ENCODE peak calls at places on chromosome 1, in ten cellular contexts. L is astrocyte; V is NT2/D1; G is lung; K is transverse colon; E is CD8-positive, alpha-beta T cell; W is pancreas; S is ovary; O is left lung; D is neuronal stem cell. N is an unnamed sample. For H3K4me1, the result is how much of the 10 kb centered on the place peaks cover.

GRCh38 chr1:180270767-180271639 is 40.9 kb downstream of the LHX4 start:
- DNase-seq in L (peak), V (no peak), G (no peak), K (peak), E (no peak), W (no peak), S (peak), O (no peak), D (no peak), N (no peak)

GRCh38 chr1:246161626-246162025 is 345.5 kb downstream of the SMYD3 start:
- DNase-seq in L (peak), V (no peak), G (no peak), K (no peak), E (no peak), W (no peak), S (no peak), O (no peak), D (no peak), N (no peak)

GRCh38 chr1:43706598-43707190 is 642 bp upstream of the ST3GAL3 start:
- DNase-seq in L (no peak), V (peak), G (no peak), K (peak), E (peak), W (no peak), S (no peak), O (no peak), D (peak), N (no peak)

GRCh38 chr1:171532520-171532919 is 47.2 kb downstream of the PRRC2C start:
- DNase-seq in L (no peak), V (no peak), G (no peak), K (no peak), E (no peak), W (no peak), S (no peak), O (no peak), D (no peak), N (no peak)

GRCh38 chr1:113197662-113198330 is 124.8 kb downstream of the LRIG2 start:
- DNase-seq in L (no peak), V (no peak), G (no peak), K (no peak), E (no peak), W (no peak), S (no peak), O (no peak), D (no peak), N (no peak)

GRCh38 chr1:164721037-164721496 is 162.1 kb downstream of the PBX1 start:
- DNase-seq in L (no peak), V (no peak), G (no peak), K (no peak), E (no peak), W (no peak), S (no peak), O (no peak), D (no peak), N (no peak)

GRCh38 chr1:173344034-173344743 is 132.9 kb upstream of the PRDX6 start:
- DNase-seq in L (no peak), V (no peak), G (no peak), K (no peak), E (no peak), W (no peak), S (no peak), O (no peak), D (no peak), N (no peak)

GRCh38 chr1:12001249-12001917 is 17.9 kb upstream of the MIIP start:
- DNase-seq in L (no peak), V (peak), G (peak), K (no peak), E (no peak), W (no peak), S (no peak), O (no peak), D (peak), N (no peak)

GRCh38 chr1:109891930-109892329 is 18.7 kb upstream of the CSF1 start:
- DNase-seq in L (no peak), V (no peak), G (no peak), K (no peak), E (no peak), W (no peak), S (no peak), O (no peak), D (no peak), N (no peak)

GRCh38 chr1:226816585-226816984 is 53.8 kb upstream of the PSEN2 start:
- DNase-seq in L (peak), V (no peak), G (no peak), K (no peak), E (no peak), W (no peak), S (no peak), O (no peak), D (no peak), N (no peak)

GRCh38 chr1:208880433-208881100 is 636.4 kb upstream of the PLXNA2 start:
- DNase-seq in L (peak), V (no peak), G (no peak), K (no peak), E (no peak), W (no peak), S (no peak), O (no peak), D (no peak), N (no peak)

GRCh38 chr1:10803971-10804820 is 7.8 kb upstream of the CASZ1 start:
- DNase-seq in L (no peak), V (no peak), G (peak), K (peak), E (no peak), W (no peak), S (no peak), O (peak), D (no peak), N (no peak)

GRCh38 chr1:236063551-236063918 is 1.4 kb downstream of the NID1 start:
- DNase-seq in L (no peak), V (no peak), G (no peak), K (no peak), E (no peak), W (no peak), S (no peak), O (no peak), D (no peak), N (no peak)
- H3K4me3 ChIP-seq in L (peak), V (peak), G (peak), K (peak), E (no peak), W (peak), S (peak), O (peak), D (peak), N (no peak)

DNA sequence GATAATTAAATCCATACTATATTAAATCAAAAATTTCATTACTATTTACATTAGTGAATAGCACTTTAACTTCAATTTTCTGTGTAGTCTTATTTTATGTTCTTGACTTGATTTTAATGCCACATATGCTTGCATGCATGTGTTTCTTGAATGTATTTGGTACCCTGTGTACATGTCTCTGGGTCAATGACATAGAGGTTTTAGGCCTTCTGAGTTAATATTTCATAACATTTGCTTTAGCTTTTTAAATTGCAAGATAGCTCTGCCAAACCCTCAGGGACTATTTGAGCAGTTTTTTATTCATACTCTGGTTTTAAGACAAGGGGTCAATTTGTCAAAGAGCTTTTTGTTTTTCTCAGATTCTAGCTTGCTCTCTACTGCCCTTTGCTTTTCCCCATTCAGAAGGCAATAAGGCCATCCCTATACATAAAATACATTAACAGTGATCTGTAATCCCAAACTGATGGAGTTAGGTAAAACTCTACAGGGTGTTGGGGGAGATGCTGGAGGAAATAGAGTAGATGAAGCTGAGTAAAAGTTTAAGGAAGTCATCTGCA is 5.0 kb downstream of the MLLT11 start:
- DNase-seq in L (no peak), V (no peak), G (no peak), K (no peak), E (no peak), W (no peak), S (no peak), O (no peak), D (no peak), N (no peak)
- H3K4me1 ChIP-seq in L (under half), V (under half), G (under half), K (under half), E (under half), W (under half), S (under half), O (under half), D (under half), N (under half)

GRCh38 chr1:220798338-220798737 is 11.6 kb downstream of the MTARC1 start:
- DNase-seq in L (no peak), V (no peak), G (no peak), K (no peak), E (no peak), W (no peak), S (no peak), O (no peak), D (no peak), N (no peak)
- H3K4me3 ChIP-seq in L (no peak), V (no peak), G (no peak), K (no peak), E (no peak), W (no peak), S (no peak), O (no peak), D (no peak), N (no peak)

GRCh38 chr1:150574260-150575071 is 4.9 kb downstream of the MCL1 start:
- DNase-seq in L (no peak), V (no peak), G (no peak), K (no peak), E (no peak), W (no peak), S (no peak), O (no peak), D (no peak), N (no peak)
- H3K4me1 ChIP-seq in L (under half), V (under half), G (under half), K (half or more), E (under half), W (under half), S (under half), O (under half), D (under half), N (under half)

GRCh38 chr1:92484171-92484471 is 2.6 kb downstream of the GFI1 start:
- DNase-seq in L (no peak), V (no peak), G (no peak), K (no peak), E (no peak), W (no peak), S (no peak), O (no peak), D (no peak), N (no peak)
- H3K4me3 ChIP-seq in L (no peak), V (peak), G (no peak), K (no peak), E (peak), W (peak), S (peak), O (peak), D (no peak), N (peak)

GRCh38 chr1:234923626-234924025 is 205.0 kb downstream of the TOMM20 start:
- DNase-seq in L (no peak), V (no peak), G (no peak), K (no peak), E (no peak), W (peak), S (no peak), O (no peak), D (no peak), N (no peak)

GRCh38 chr1:234924450-234925355 is 203.9 kb downstream of the TOMM20 start:
- DNase-seq in L (no peak), V (no peak), G (no peak), K (no peak), E (peak), W (peak), S (no peak), O (no peak), D (no peak), N (no peak)

GRCh38 chr1:234921266-234922062 is 207.2 kb downstream of the TOMM20 start:
- DNase-seq in L (peak), V (no peak), G (no peak), K (no peak), E (no peak), W (peak), S (no peak), O (no peak), D (no peak), N (no peak)

GRCh38 chr1:234920843-234921140 is 207.8 kb downstream of the TOMM20 start:
- DNase-seq in L (no peak), V (no peak), G (no peak), K (no peak), E (no peak), W (no peak), S (no peak), O (no peak), D (no peak), N (no peak)

GRCh38 chr1:234922987-234923386 is 205.7 kb downstream of the TOMM20 start:
- DNase-seq in L (no peak), V (no peak), G (no peak), K (no peak), E (no peak), W (no peak), S (no peak), O (no peak), D (no peak), N (no peak)
- H3K4me1 ChIP-seq in L (under half), V (under half), G (under half), K (under half), E (under half), W (under half), S (under half), O (under half), D (under half), N (under half)

DNA sequence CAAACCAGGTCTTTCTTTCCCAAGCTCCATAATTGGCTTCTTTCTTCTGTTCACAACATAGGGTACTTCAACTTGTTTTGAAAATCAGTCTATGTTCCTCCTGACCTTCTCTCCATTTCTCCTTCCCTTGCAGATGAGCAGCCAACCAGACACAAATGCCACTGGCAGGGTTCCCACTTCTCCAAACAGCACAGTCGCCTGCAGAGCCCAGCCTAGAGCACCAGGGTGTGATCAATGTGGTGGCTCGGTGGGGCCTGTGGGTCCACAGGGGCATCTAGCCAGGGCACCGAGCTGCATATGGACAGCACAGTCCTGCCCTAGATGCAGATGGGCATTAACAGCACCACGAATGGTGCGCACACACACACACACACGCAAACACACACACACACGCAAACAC is 112.8 kb downstream of the NPHP4 start:
- DNase-seq in L (no peak), V (no peak), G (no peak), K (no peak), E (no peak), W (no peak), S (no peak), O (no peak), D (no peak), N (no peak)
- H3K4me3 ChIP-seq in L (no peak), V (no peak), G (no peak), K (no peak), E (no peak), W (no peak), S (no peak), O (no peak), D (no peak), N (no peak)

DNA sequence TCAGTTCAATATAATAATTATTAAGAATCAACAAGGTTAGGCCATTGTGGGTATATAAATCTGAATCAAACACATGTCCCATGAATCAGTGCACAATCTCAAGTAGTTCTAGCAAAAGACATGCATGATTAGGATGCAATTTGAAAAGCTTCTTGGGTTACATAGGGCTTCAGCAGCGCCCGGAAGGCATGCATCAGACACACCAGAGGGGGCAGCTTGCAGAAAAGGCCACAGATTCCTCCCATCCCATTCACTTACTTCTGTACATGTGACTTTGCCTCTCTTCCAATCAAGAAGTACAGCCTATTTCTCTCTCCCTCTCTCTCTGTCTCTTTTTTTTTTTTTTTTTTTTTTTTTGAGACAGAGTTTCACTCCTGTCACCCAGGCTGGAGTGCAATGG is 91.8 kb downstream of the KCNN3 start:
- DNase-seq in L (no peak), V (no peak), G (no peak), K (no peak), E (no peak), W (no peak), S (no peak), O (no peak), D (no peak), N (no peak)
- H3K4me1 ChIP-seq in L (under half), V (under half), G (under half), K (under half), E (under half), W (under half), S (under half), O (under half), D (under half), N (under half)

GRCh38 chr1:201024251-201024998 is 911 bp upstream of the KIF21B start:
- DNase-seq in L (no peak), V (no peak), G (no peak), K (no peak), E (no peak), W (no peak), S (peak), O (no peak), D (no peak), N (no peak)

GRCh38 chr1:201023517-201023902 is at the start of gene KIF21B:
- DNase-seq in L (no peak), V (peak), G (peak), K (peak), E (peak), W (peak), S (peak), O (peak), D (peak), N (peak)

GRCh38 chr1:201026746-201027145 is 3.2 kb upstream of the KIF21B start:
- DNase-seq in L (no peak), V (no peak), G (no peak), K (no peak), E (no peak), W (no peak), S (no peak), O (no peak), D (no peak), N (no peak)

GRCh38 chr1:201026234-201026633 is 2.7 kb upstream of the KIF21B start:
- DNase-seq in L (no peak), V (no peak), G (no peak), K (no peak), E (no peak), W (no peak), S (no peak), O (no peak), D (no peak), N (no peak)

GRCh38 chr1:201025571-201026002 is 2.1 kb upstream of the KIF21B start:
- DNase-seq in L (peak), V (no peak), G (no peak), K (no peak), E (no peak), W (no peak), S (no peak), O (no peak), D (no peak), N (no peak)
- H3K4me3 ChIP-seq in L (no peak), V (no peak), G (no peak), K (no peak), E (no peak), W (no peak), S (no peak), O (no peak), D (no peak), N (no peak)

DNA sequence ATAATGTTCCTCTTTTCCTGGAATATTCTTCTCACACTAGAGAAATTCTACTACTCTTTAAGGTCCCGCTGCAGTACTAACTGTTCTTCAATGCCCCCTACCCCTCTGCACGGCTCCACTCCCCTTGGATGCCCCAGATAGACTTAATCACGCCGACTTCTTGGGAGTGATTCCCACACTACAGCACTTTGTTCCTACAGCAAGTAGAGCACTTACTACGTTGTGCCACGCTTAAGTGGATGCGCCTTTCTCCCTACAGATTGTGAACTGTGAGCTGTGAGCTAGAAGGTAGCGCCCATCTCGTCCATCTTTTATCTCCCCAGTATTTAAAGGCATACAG is 2.2 kb downstream of the ZNF436 start:
- DNase-seq in L (no peak), V (no peak), G (no peak), K (no peak), E (no peak), W (no peak), S (no peak), O (no peak), D (no peak), N (no peak)
- H3K4me1 ChIP-seq in L (under half), V (under half), G (under half), K (under half), E (under half), W (under half), S (under half), O (under half), D (under half), N (under half)

N was measured in effector memory CD4-positive, alpha-beta T cell.